ENCODE peak calls at places on chromosomes 2 and 18, in seven cellular contexts. T, M, J, G, A, Q and K are unnamed samples.

GRCh38 chr2:67241453-67241852 is 155.7 kb upstream of the ETAA1 start:
- DNase-seq in T (no peak), A (no peak), J (no peak), M (no peak), Q (no peak), G (no peak), K (no peak)

GRCh38 chr2:76008001-76008702 is 297.4 kb upstream of the GCFC2 start:
- DNase-seq in J (no peak), Q (no peak), T (no peak), G (peak; percentile 13), M (peak; percentile 31), A (peak; percentile 5), K (peak; percentile 3)

GRCh38 chr2:25313711-25314513 is 27.8 kb downstream of the DNMT3A start:
- DNase-seq in T (no peak), M (no peak), J (no peak), Q (no peak), G (no peak), A (no peak), K (no peak)

GRCh38 chr2:203661509-203661908 is 44.9 kb upstream of the CD28 start:
- DNase-seq in G (no peak), M (no peak), J (no peak), T (no peak), Q (no peak), A (no peak), K (no peak)

GRCh38 chr2:237072067-237072931 is 13.4 kb upstream of the COPS8 start:
- DNase-seq in G (peak; percentile 88), T (peak; percentile 81), A (peak; percentile 76), J (peak; percentile 64), Q (peak; percentile 61), M (no peak), K (peak; percentile 69)

GRCh38 chr2:25992556-25992955 is 10.3 kb upstream of the KIF3C start:
- DNase-seq in M (no peak), G (no peak), Q (no peak), A (no peak), J (no peak), T (no peak), K (no peak)

GRCh38 chr2:1743396-1744150 is 742 bp downstream of the PXDN start:
- DNase-seq in M (no peak), J (no peak), A (no peak), G (peak; percentile 70), T (peak; percentile 78), Q (no peak), K (peak; percentile 78)

GRCh38 chr2:57760448-57760847 is 286.2 kb upstream of the VRK2 start:
- DNase-seq in A (peak; percentile 59), J (no peak), Q (no peak), M (no peak), T (no peak), G (no peak), K (peak; percentile 57)

GRCh38 chr2:176291768-176292393 is 22.6 kb downstream of the MTX2 start:
- DNase-seq in Q (no peak), M (no peak), J (no peak), G (no peak), T (no peak), A (no peak), K (no peak)

GRCh38 chr18:75735291-75735690 is 307.8 kb upstream of the SMIM21 start:
- DNase-seq in J (no peak), Q (no peak), A (no peak), G (no peak), T (no peak), M (no peak), K (no peak)

GRCh38 chr18:41966943-41967342 is 11.9 kb downstream of the PIK3C3 start:
- DNase-seq in A (no peak), J (no peak), G (no peak), T (no peak), M (no peak), Q (no peak), K (no peak)

GRCh38 chr2:128727914-128728313 is 409.2 kb upstream of the HS6ST1 start:
- DNase-seq in Q (no peak), G (no peak), M (no peak), A (peak; percentile 71), T (no peak), J (no peak), K (no peak)

GRCh38 chr2:120972286-120972685 is 236.6 kb downstream of the GLI2 start:
- DNase-seq in Q (no peak), G (no peak), M (peak; percentile 56), A (no peak), T (no peak), J (no peak), K (peak; percentile 15)

GRCh38 chr18:50395093-50395492 is 20.2 kb downstream of the SKA1 start:
- DNase-seq in M (no peak), T (no peak), G (no peak), Q (no peak), J (no peak), A (no peak), K (no peak)

GRCh38 chr2:223589901-223590300 is 12.3 kb downstream of the SCG2 start:
- DNase-seq in M (no peak), J (no peak), A (peak; percentile 0), G (no peak), Q (no peak), T (no peak), K (no peak)

GRCh38 chr18:79344208-79344581 is 51.5 kb upstream of the NFATC1 start:
- DNase-seq in A (no peak), T (no peak), M (no peak), G (no peak), Q (no peak), J (no peak), K (no peak)

GRCh38 chr2:231227309-231228162 is 29.1 kb downstream of the ARMC9 start:
- DNase-seq in J (peak; percentile 16), M (peak; percentile 38), T (peak; percentile 90), A (peak; percentile 82), Q (no peak), G (peak; percentile 51), K (peak; percentile 50)

GRCh38 chr2:64646007-64646880 is 7.5 kb downstream of the SERTAD2 start:
- DNase-seq in M (peak; percentile 56), J (peak; percentile 86), Q (peak; percentile 80), A (peak; percentile 87), G (peak; percentile 85), T (no peak), K (peak; percentile 96)